ENCODE peak calls at places on chromosome 2, in nine cellular contexts. One of them, this sample, is unnamed.
A peak's percentile ranks its signal among the peaks of the same experiment; 100 is the strongest.

GRCh38 chr2:239371726-239372686 is 28.8 kb downstream of the HDAC4 start:
- DNase-seq in heart left ventricle: no peak
- DNase-seq in adrenal gland: peak; percentile 9
- DNase-seq in fibroblast of the aortic adventitia: no peak
- DNase-seq in BE2C: no peak
- DNase-seq in activated B cell treated with CpG ODN at 0.5 μM for 24 hours: no peak
- DNase-seq in Calu3: no peak
- DNase-seq in tibial artery: no peak
- DNase-seq in HFF-Myc: no peak
- DNase-seq in this sample: no peak

GRCh38 chr2:42364653-42365052 is 3.6 kb upstream of the COX7A2L start:
- DNase-seq in heart left ventricle: no peak
- DNase-seq in adrenal gland: no peak
- DNase-seq in fibroblast of the aortic adventitia: no peak
- DNase-seq in BE2C: no peak
- DNase-seq in activated B cell treated with CpG ODN at 0.5 μM for 24 hours: no peak
- DNase-seq in Calu3: no peak
- DNase-seq in tibial artery: no peak
- DNase-seq in HFF-Myc: no peak
- DNase-seq in this sample: no peak

GRCh38 chr2:155310589-155310988 is 612.1 kb downstream of the KCNJ3 start:
- DNase-seq in heart left ventricle: no peak
- DNase-seq in adrenal gland: no peak
- DNase-seq in fibroblast of the aortic adventitia: peak; percentile 41
- DNase-seq in BE2C: no peak
- DNase-seq in activated B cell treated with CpG ODN at 0.5 μM for 24 hours: no peak
- DNase-seq in Calu3: no peak
- DNase-seq in tibial artery: no peak
- DNase-seq in HFF-Myc: no peak
- DNase-seq in this sample: no peak

GRCh38 chr2:191401287-191401686 is 156.1 kb downstream of the MYO1B start:
- DNase-seq in heart left ventricle: no peak
- DNase-seq in adrenal gland: no peak
- DNase-seq in fibroblast of the aortic adventitia: peak; percentile 76
- DNase-seq in BE2C: no peak
- DNase-seq in activated B cell treated with CpG ODN at 0.5 μM for 24 hours: no peak
- DNase-seq in Calu3: no peak
- DNase-seq in tibial artery: no peak
- DNase-seq in HFF-Myc: no peak
- DNase-seq in this sample: no peak

GRCh38 chr2:132462242-132462641 is 45.6 kb downstream of the GPR39 start:
- DNase-seq in heart left ventricle: no peak
- DNase-seq in adrenal gland: no peak
- DNase-seq in fibroblast of the aortic adventitia: no peak
- DNase-seq in BE2C: no peak
- DNase-seq in activated B cell treated with CpG ODN at 0.5 μM for 24 hours: no peak
- DNase-seq in Calu3: no peak
- DNase-seq in tibial artery: no peak
- DNase-seq in HFF-Myc: no peak
- DNase-seq in this sample: no peak

GRCh38 chr2:67877281-67877680 is 185.5 kb downstream of the C1D start:
- DNase-seq in heart left ventricle: no peak
- DNase-seq in adrenal gland: no peak
- DNase-seq in fibroblast of the aortic adventitia: no peak
- DNase-seq in BE2C: no peak
- DNase-seq in activated B cell treated with CpG ODN at 0.5 μM for 24 hours: no peak
- DNase-seq in Calu3: no peak
- DNase-seq in tibial artery: no peak
- DNase-seq in HFF-Myc: no peak
- DNase-seq in this sample: no peak

GRCh38 chr2:218005028-218005427 is 2.2 kb upstream of the TNS1 start:
- DNase-seq in heart left ventricle: no peak
- DNase-seq in adrenal gland: no peak
- DNase-seq in fibroblast of the aortic adventitia: no peak
- DNase-seq in BE2C: no peak
- DNase-seq in activated B cell treated with CpG ODN at 0.5 μM for 24 hours: no peak
- DNase-seq in Calu3: no peak
- DNase-seq in tibial artery: no peak
- DNase-seq in HFF-Myc: no peak
- DNase-seq in this sample: no peak

GRCh38 chr2:74696758-74697327 is 42.8 kb downstream of the SEMA4F start:
- DNase-seq in heart left ventricle: no peak
- DNase-seq in adrenal gland: no peak
- DNase-seq in fibroblast of the aortic adventitia: peak; percentile 87
- DNase-seq in BE2C: no peak
- DNase-seq in activated B cell treated with CpG ODN at 0.5 μM for 24 hours: no peak
- DNase-seq in Calu3: no peak
- DNase-seq in tibial artery: no peak
- DNase-seq in HFF-Myc: no peak
- DNase-seq in this sample: no peak

GRCh38 chr2:217438136-217438535 is 564.7 kb downstream of the TNS1 start:
- DNase-seq in heart left ventricle: no peak
- DNase-seq in adrenal gland: no peak
- DNase-seq in fibroblast of the aortic adventitia: no peak
- DNase-seq in BE2C: no peak
- DNase-seq in activated B cell treated with CpG ODN at 0.5 μM for 24 hours: no peak
- DNase-seq in Calu3: no peak
- DNase-seq in tibial artery: no peak
- DNase-seq in HFF-Myc: no peak
- DNase-seq in this sample: no peak

GRCh38 chr2:20349457-20350034 is 1.1 kb downstream of the PUM2 start:
- DNase-seq in heart left ventricle: no peak
- DNase-seq in adrenal gland: no peak
- DNase-seq in fibroblast of the aortic adventitia: no peak
- DNase-seq in BE2C: no peak
- DNase-seq in activated B cell treated with CpG ODN at 0.5 μM for 24 hours: no peak
- DNase-seq in Calu3: no peak
- DNase-seq in tibial artery: no peak
- DNase-seq in HFF-Myc: no peak
- DNase-seq in this sample: no peak

GRCh38 chr2:58046585-58047372 is at the start of gene VRK2:
- DNase-seq in heart left ventricle: peak; percentile 94
- DNase-seq in adrenal gland: peak; percentile 92
- DNase-seq in fibroblast of the aortic adventitia: peak; percentile 89
- DNase-seq in BE2C: peak; percentile 27
- DNase-seq in activated B cell treated with CpG ODN at 0.5 μM for 24 hours: peak; percentile 87
- DNase-seq in Calu3: peak; percentile 93
- DNase-seq in tibial artery: peak; percentile 92
- DNase-seq in HFF-Myc: peak; percentile 69
- DNase-seq in this sample: peak; percentile 73

GRCh38 chr2:191933307-191934105 is 86.6 kb upstream of the CAVIN2 start:
- DNase-seq in heart left ventricle: no peak
- DNase-seq in adrenal gland: no peak
- DNase-seq in fibroblast of the aortic adventitia: no peak
- DNase-seq in BE2C: no peak
- DNase-seq in activated B cell treated with CpG ODN at 0.5 μM for 24 hours: no peak
- DNase-seq in Calu3: no peak
- DNase-seq in tibial artery: no peak
- DNase-seq in HFF-Myc: no peak
- DNase-seq in this sample: no peak

GRCh38 chr2:37671816-37672103 is 318 bp upstream of the CDC42EP3 start:
- DNase-seq in heart left ventricle: no peak
- DNase-seq in adrenal gland: no peak
- DNase-seq in fibroblast of the aortic adventitia: no peak
- DNase-seq in BE2C: no peak
- DNase-seq in activated B cell treated with CpG ODN at 0.5 μM for 24 hours: no peak
- DNase-seq in Calu3: no peak
- DNase-seq in tibial artery: peak; percentile 70
- DNase-seq in HFF-Myc: no peak
- DNase-seq in this sample: no peak

GRCh38 chr2:157692768-157693167 is 64.1 kb upstream of the ACVR1C start:
- DNase-seq in heart left ventricle: no peak
- DNase-seq in adrenal gland: no peak
- DNase-seq in fibroblast of the aortic adventitia: peak; percentile 59
- DNase-seq in BE2C: no peak
- DNase-seq in activated B cell treated with CpG ODN at 0.5 μM for 24 hours: no peak
- DNase-seq in Calu3: no peak
- DNase-seq in tibial artery: no peak
- DNase-seq in HFF-Myc: peak; percentile 46
- DNase-seq in this sample: no peak

GRCh38 chr2:40814621-40815020 is 362.7 kb upstream of the SLC8A1 start:
- DNase-seq in heart left ventricle: no peak
- DNase-seq in adrenal gland: no peak
- DNase-seq in fibroblast of the aortic adventitia: no peak
- DNase-seq in BE2C: no peak
- DNase-seq in activated B cell treated with CpG ODN at 0.5 μM for 24 hours: no peak
- DNase-seq in Calu3: no peak
- DNase-seq in tibial artery: no peak
- DNase-seq in HFF-Myc: no peak
- DNase-seq in this sample: no peak

GRCh38 chr2:157876066-157876770 is at the start of gene ACVR1:
- DNase-seq in heart left ventricle: peak; percentile 97
- DNase-seq in adrenal gland: peak; percentile 98
- DNase-seq in fibroblast of the aortic adventitia: peak; percentile 97
- DNase-seq in BE2C: peak; percentile 88
- DNase-seq in activated B cell treated with CpG ODN at 0.5 μM for 24 hours: peak; percentile 76
- DNase-seq in Calu3: peak; percentile 93
- DNase-seq in tibial artery: peak; percentile 98
- DNase-seq in HFF-Myc: peak; percentile 86
- DNase-seq in this sample: peak; percentile 59

GRCh38 chr2:33129661-33130447 is 183.1 kb downstream of the LTBP1 start:
- DNase-seq in heart left ventricle: no peak
- DNase-seq in adrenal gland: no peak
- DNase-seq in fibroblast of the aortic adventitia: no peak
- DNase-seq in BE2C: no peak
- DNase-seq in activated B cell treated with CpG ODN at 0.5 μM for 24 hours: no peak
- DNase-seq in Calu3: no peak
- DNase-seq in tibial artery: no peak
- DNase-seq in HFF-Myc: no peak
- DNase-seq in this sample: no peak

GRCh38 chr2:112162956-112163355 is 24.8 kb downstream of the FBLN7 start:
- DNase-seq in heart left ventricle: no peak
- DNase-seq in adrenal gland: no peak
- DNase-seq in fibroblast of the aortic adventitia: no peak
- DNase-seq in BE2C: no peak
- DNase-seq in activated B cell treated with CpG ODN at 0.5 μM for 24 hours: no peak
- DNase-seq in Calu3: no peak
- DNase-seq in tibial artery: peak; percentile 28
- DNase-seq in HFF-Myc: no peak
- DNase-seq in this sample: no peak

GRCh38 chr2:112161431-112162145 is 23.4 kb downstream of the FBLN7 start:
- DNase-seq in heart left ventricle: no peak
- DNase-seq in adrenal gland: no peak
- DNase-seq in fibroblast of the aortic adventitia: no peak
- DNase-seq in BE2C: no peak
- DNase-seq in activated B cell treated with CpG ODN at 0.5 μM for 24 hours: no peak
- DNase-seq in Calu3: no peak
- DNase-seq in tibial artery: peak; percentile 25
- DNase-seq in HFF-Myc: no peak
- DNase-seq in this sample: no peak

GRCh38 chr2:112159454-112159921 is 21.3 kb downstream of the FBLN7 start:
- DNase-seq in heart left ventricle: no peak
- DNase-seq in adrenal gland: no peak
- DNase-seq in fibroblast of the aortic adventitia: no peak
- DNase-seq in BE2C: no peak
- DNase-seq in activated B cell treated with CpG ODN at 0.5 μM for 24 hours: peak; percentile 34
- DNase-seq in Calu3: no peak
- DNase-seq in tibial artery: peak; percentile 60
- DNase-seq in HFF-Myc: no peak
- DNase-seq in this sample: no peak

GRCh38 chr2:112162341-112162740 is 24.2 kb downstream of the FBLN7 start:
- DNase-seq in heart left ventricle: no peak
- DNase-seq in adrenal gland: no peak
- DNase-seq in fibroblast of the aortic adventitia: no peak
- DNase-seq in BE2C: no peak
- DNase-seq in activated B cell treated with CpG ODN at 0.5 μM for 24 hours: no peak
- DNase-seq in Calu3: no peak
- DNase-seq in tibial artery: peak; percentile 27
- DNase-seq in HFF-Myc: no peak
- DNase-seq in this sample: no peak

GRCh38 chr2:112160591-112161250 is 22.5 kb downstream of the FBLN7 start:
- DNase-seq in heart left ventricle: no peak
- DNase-seq in adrenal gland: no peak
- DNase-seq in fibroblast of the aortic adventitia: no peak
- DNase-seq in BE2C: no peak
- DNase-seq in activated B cell treated with CpG ODN at 0.5 μM for 24 hours: no peak
- DNase-seq in Calu3: no peak
- DNase-seq in tibial artery: peak; percentile 41
- DNase-seq in HFF-Myc: no peak
- DNase-seq in this sample: no peak
- TF ChIP-seq CTCF in heart left ventricle: no peak
- TF ChIP-seq CTCF in adrenal gland: no peak
- TF ChIP-seq CTCF in fibroblast of the aortic adventitia: no peak
- TF ChIP-seq CTCF in BE2C: no peak
- TF ChIP-seq CTCF in activated B cell treated with CpG ODN at 0.5 μM for 24 hours: no peak
- TF ChIP-seq CTCF in Calu3: no peak
- TF ChIP-seq CTCF in tibial artery: no peak
- TF ChIP-seq CTCF in HFF-Myc: no peak
- TF ChIP-seq CTCF in this sample: no peak

GRCh38 chr2:203327918-203328734 is at the start of gene ABI2:
- DNase-seq in heart left ventricle: peak; percentile 89
- DNase-seq in adrenal gland: peak; percentile 80
- DNase-seq in fibroblast of the aortic adventitia: peak; percentile 59
- DNase-seq in BE2C: peak; percentile 98
- DNase-seq in activated B cell treated with CpG ODN at 0.5 μM for 24 hours: peak; percentile 65
- DNase-seq in Calu3: peak; percentile 92
- DNase-seq in tibial artery: peak; percentile 89
- DNase-seq in HFF-Myc: peak; percentile 48
- DNase-seq in this sample: peak; percentile 57
- TF ChIP-seq CTCF in heart left ventricle: no peak
- TF ChIP-seq CTCF in adrenal gland: no peak
- TF ChIP-seq CTCF in fibroblast of the aortic adventitia: no peak
- TF ChIP-seq CTCF in BE2C: no peak
- TF ChIP-seq CTCF in activated B cell treated with CpG ODN at 0.5 μM for 24 hours: no peak
- TF ChIP-seq CTCF in Calu3: no peak
- TF ChIP-seq CTCF in tibial artery: no peak
- TF ChIP-seq CTCF in HFF-Myc: no peak
- TF ChIP-seq CTCF in this sample: no peak

DNA sequence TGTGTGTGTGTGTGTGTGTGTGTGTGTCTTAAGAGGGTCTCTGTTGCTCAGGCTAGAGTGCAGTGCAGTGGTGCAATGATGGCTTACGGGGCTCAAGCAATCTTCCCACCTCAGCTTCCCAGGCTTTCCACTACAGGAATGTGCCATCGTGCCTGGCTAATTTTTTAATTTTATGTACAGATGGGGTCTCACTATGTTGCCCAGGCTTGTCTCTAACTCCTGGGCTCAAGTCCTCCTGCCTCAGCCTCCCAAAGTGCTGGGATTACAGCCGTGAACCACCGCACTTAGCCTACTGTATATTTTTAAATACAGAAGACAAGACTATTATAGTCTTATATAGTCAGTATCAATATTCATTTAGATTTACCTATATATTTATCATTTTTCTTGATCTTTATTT is 220.1 kb upstream of the STON1 start:
- DNase-seq in heart left ventricle: no peak
- DNase-seq in adrenal gland: no peak
- DNase-seq in fibroblast of the aortic adventitia: no peak
- DNase-seq in BE2C: no peak
- DNase-seq in activated B cell treated with CpG ODN at 0.5 μM for 24 hours: no peak
- DNase-seq in Calu3: no peak
- DNase-seq in tibial artery: no peak
- DNase-seq in HFF-Myc: no peak
- DNase-seq in this sample: no peak
- TF ChIP-seq CTCF in heart left ventricle: no peak
- TF ChIP-seq CTCF in adrenal gland: no peak
- TF ChIP-seq CTCF in fibroblast of the aortic adventitia: no peak
- TF ChIP-seq CTCF in BE2C: no peak
- TF ChIP-seq CTCF in activated B cell treated with CpG ODN at 0.5 μM for 24 hours: no peak
- TF ChIP-seq CTCF in Calu3: no peak
- TF ChIP-seq CTCF in tibial artery: no peak
- TF ChIP-seq CTCF in HFF-Myc: no peak
- TF ChIP-seq CTCF in this sample: no peak

DNA sequence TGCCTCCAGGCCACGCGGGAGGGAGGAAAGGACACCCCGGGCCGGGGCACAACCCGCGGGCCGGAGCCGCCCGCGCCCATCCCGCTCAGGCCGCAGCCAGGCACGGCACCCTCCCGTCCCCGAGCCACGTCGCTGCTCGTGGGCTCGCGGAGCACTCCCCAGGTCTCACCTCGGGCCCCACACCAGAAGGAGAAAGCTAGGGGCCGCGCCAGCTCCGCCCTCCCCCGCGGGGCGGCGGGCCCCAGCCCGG is 614 bp downstream of the HDLBP start:
- DNase-seq in heart left ventricle: no peak
- DNase-seq in adrenal gland: no peak
- DNase-seq in fibroblast of the aortic adventitia: no peak
- DNase-seq in BE2C: no peak
- DNase-seq in activated B cell treated with CpG ODN at 0.5 μM for 24 hours: no peak
- DNase-seq in Calu3: no peak
- DNase-seq in tibial artery: no peak
- DNase-seq in HFF-Myc: no peak
- DNase-seq in this sample: no peak
- TF ChIP-seq CTCF in heart left ventricle: no peak
- TF ChIP-seq CTCF in adrenal gland: no peak
- TF ChIP-seq CTCF in fibroblast of the aortic adventitia: no peak
- TF ChIP-seq CTCF in BE2C: no peak
- TF ChIP-seq CTCF in activated B cell treated with CpG ODN at 0.5 μM for 24 hours: no peak
- TF ChIP-seq CTCF in Calu3: no peak
- TF ChIP-seq CTCF in tibial artery: no peak
- TF ChIP-seq CTCF in HFF-Myc: no peak
- TF ChIP-seq CTCF in this sample: no peak